ENCODE peak calls at places on chromosomes 4 and X, in six cellular contexts. G is activated gamma-delta T cell treated with anti-CD3 and anti-CD28 coated beads, Interleukin-2, amount 50 U/mL, for 16 hours; V is HT1080; H is NCI-H1092; S is stimulated activated CD4-positive, alpha-beta T cell treated with anti-CD3 and anti-CD28 coated beads, Interleukin-1b, Interleukin-23, amount 100 ng/mL, for 4 hours; N is foreskin keratinocyte. A is an unnamed sample.

GRCh38 chr4:42360158-42360557 is 37.1 kb upstream of the SHISA3 start:
- DNase-seq in G (no peak), V (no peak), H (no peak), S (no peak), N (no peak), A (no peak)

GRCh38 chr4:133385161-133385954 is 236.3 kb downstream of the PCDH10 start:
- DNase-seq in G (no peak), V (peak), H (no peak), S (no peak), N (no peak), A (no peak)

GRCh38 chrX:141468940-141469339 is 115.6 kb downstream of the SPANXA1 start:
- DNase-seq in G (no peak), V (peak), H (no peak), S (no peak), N (peak), A (peak)

GRCh38 chrX:107715331-107716044 is 60.1 kb downstream of the TSC22D3 start:
- DNase-seq in G (no peak), V (no peak), H (no peak), S (no peak), N (no peak), A (peak)

GRCh38 chrX:15977644-15978043 is 123.0 kb upstream of the AP1S2 start:
- DNase-seq in G (no peak), V (no peak), H (no peak), S (no peak), N (no peak), A (no peak)

GRCh38 chr4:1250527-1250812 is 1.5 kb upstream of the CTBP1 start:
- DNase-seq in G (no peak), V (no peak), H (no peak), S (no peak), N (no peak), A (no peak)

GRCh38 chrX:124289443-124289842 is 43.0 kb upstream of the TEX13D start:
- DNase-seq in G (no peak), V (no peak), H (no peak), S (no peak), N (no peak), A (no peak)

GRCh38 chr4:129623233-129623632 is 527.3 kb downstream of the C4orf33 start:
- DNase-seq in G (no peak), V (peak), H (no peak), S (no peak), N (no peak), A (no peak)

GRCh38 chr4:120977435-120977997 is 55.0 kb upstream of the PRDM5 start:
- DNase-seq in G (no peak), V (peak), H (no peak), S (no peak), N (peak), A (peak)

GRCh38 chrX:84186603-84187358 is 1.2 kb downstream of the RPS6KA6 start:
- DNase-seq in G (no peak), V (no peak), H (no peak), S (no peak), N (no peak), A (peak)

GRCh38 chr4:39305902-39306677 is 60.1 kb downstream of the RFC1 start:
- DNase-seq in G (no peak), V (no peak), H (no peak), S (no peak), N (no peak), A (no peak)

GRCh38 chr4:86970447-86971354 is 35.9 kb downstream of the AFF1 start:
- DNase-seq in G (no peak), V (no peak), H (no peak), S (no peak), N (no peak), A (no peak)

GRCh38 chrX:115583730-115584004 is 22.7 kb downstream of the PLS3 start:
- DNase-seq in G (no peak), V (no peak), H (no peak), S (no peak), N (no peak), A (no peak)

GRCh38 chrX:52337410-52337809 is 31.4 kb upstream of the XAGE2 start:
- DNase-seq in G (no peak), V (no peak), H (no peak), S (no peak), N (no peak), A (no peak)

GRCh38 chr4:168857546-168858314 is 152.3 kb downstream of the CBR4 start:
- DNase-seq in G (no peak), V (no peak), H (no peak), S (no peak), N (no peak), A (no peak)

GRCh38 chr4:3321295-3321889 is 28.6 kb downstream of the RGS12 start:
- DNase-seq in G (no peak), V (no peak), H (no peak), S (no peak), N (no peak), A (no peak)

GRCh38 chr4:142944565-142944964 is 98.5 kb upstream of the INPP4B start:
- DNase-seq in G (no peak), V (no peak), H (no peak), S (no peak), N (no peak), A (no peak)